ENCODE peak calls at places on chromosomes 2 and 18, in nine cellular contexts. One of them, this sample, is unnamed.

GRCh38 chr18:57015036-57015805 is 131.7 kb upstream of the BOD1L2 start:
- DNase-seq in CD8-positive, alpha-beta T cell: no peak
- DNase-seq in CD8-positive, alpha-beta memory T cell: no peak
- DNase-seq in small intestine: peak; percentile 73
- DNase-seq in DND-41: no peak
- DNase-seq in H9: no peak
- DNase-seq in mammary epithelial cell: no peak
- DNase-seq in transverse colon: no peak
- DNase-seq in suprapubic skin: no peak
- DNase-seq in this sample: no peak

GRCh38 chr2:229715895-229716507 is 1.6 kb upstream of the DNER start:
- DNase-seq in CD8-positive, alpha-beta T cell: peak; percentile 13
- DNase-seq in CD8-positive, alpha-beta memory T cell: no peak
- DNase-seq in small intestine: peak; percentile 14
- DNase-seq in DND-41: peak; percentile 33
- DNase-seq in H9: peak; percentile 55
- DNase-seq in mammary epithelial cell: peak; percentile 37
- DNase-seq in transverse colon: peak; percentile 9
- DNase-seq in suprapubic skin: no peak
- DNase-seq in this sample: peak; percentile 6

GRCh38 chr2:152598975-152599724 is 118.1 kb downstream of the PRPF40A start:
- DNase-seq in CD8-positive, alpha-beta T cell: no peak
- DNase-seq in CD8-positive, alpha-beta memory T cell: no peak
- DNase-seq in small intestine: no peak
- DNase-seq in DND-41: no peak
- DNase-seq in H9: no peak
- DNase-seq in mammary epithelial cell: peak; percentile 78
- DNase-seq in transverse colon: no peak
- DNase-seq in suprapubic skin: no peak
- DNase-seq in this sample: no peak

GRCh38 chr2:160097329-160097728 is 34.9 kb upstream of the PLA2R1 start:
- DNase-seq in CD8-positive, alpha-beta T cell: no peak
- DNase-seq in CD8-positive, alpha-beta memory T cell: no peak
- DNase-seq in small intestine: peak; percentile 84
- DNase-seq in DND-41: no peak
- DNase-seq in H9: no peak
- DNase-seq in mammary epithelial cell: peak; percentile 20
- DNase-seq in transverse colon: no peak
- DNase-seq in suprapubic skin: no peak
- DNase-seq in this sample: no peak

GRCh38 chr2:30408961-30409387 is 38.1 kb upstream of the LCLAT1 start:
- DNase-seq in CD8-positive, alpha-beta T cell: no peak
- DNase-seq in CD8-positive, alpha-beta memory T cell: no peak
- DNase-seq in small intestine: no peak
- DNase-seq in DND-41: no peak
- DNase-seq in H9: no peak
- DNase-seq in mammary epithelial cell: no peak
- DNase-seq in transverse colon: no peak
- DNase-seq in suprapubic skin: no peak
- DNase-seq in this sample: no peak

GRCh38 chr2:150644298-150645067 is 157.0 kb upstream of the RND3 start:
- DNase-seq in CD8-positive, alpha-beta T cell: no peak
- DNase-seq in CD8-positive, alpha-beta memory T cell: no peak
- DNase-seq in small intestine: no peak
- DNase-seq in DND-41: no peak
- DNase-seq in H9: no peak
- DNase-seq in mammary epithelial cell: peak; percentile 79
- DNase-seq in transverse colon: no peak
- DNase-seq in suprapubic skin: no peak
- DNase-seq in this sample: no peak

GRCh38 chr2:55048514-55048924 is 1.7 kb downstream of the RTN4 start:
- DNase-seq in CD8-positive, alpha-beta T cell: no peak
- DNase-seq in CD8-positive, alpha-beta memory T cell: no peak
- DNase-seq in small intestine: peak; percentile 54
- DNase-seq in DND-41: no peak
- DNase-seq in H9: no peak
- DNase-seq in mammary epithelial cell: peak; percentile 35
- DNase-seq in transverse colon: peak; percentile 37
- DNase-seq in suprapubic skin: no peak
- DNase-seq in this sample: no peak

GRCh38 chr2:215693269-215693998 is 257.6 kb upstream of the FN1 start:
- DNase-seq in CD8-positive, alpha-beta T cell: no peak
- DNase-seq in CD8-positive, alpha-beta memory T cell: no peak
- DNase-seq in small intestine: no peak
- DNase-seq in DND-41: no peak
- DNase-seq in H9: no peak
- DNase-seq in mammary epithelial cell: peak; percentile 68
- DNase-seq in transverse colon: no peak
- DNase-seq in suprapubic skin: no peak
- DNase-seq in this sample: no peak

GRCh38 chr2:200702044-200702443 is 109.7 kb upstream of the BZW1 start:
- DNase-seq in CD8-positive, alpha-beta T cell: no peak
- DNase-seq in CD8-positive, alpha-beta memory T cell: no peak
- DNase-seq in small intestine: no peak
- DNase-seq in DND-41: no peak
- DNase-seq in H9: no peak
- DNase-seq in mammary epithelial cell: no peak
- DNase-seq in transverse colon: no peak
- DNase-seq in suprapubic skin: no peak
- DNase-seq in this sample: no peak
- H3K4me1 ChIP-seq in CD8-positive, alpha-beta T cell: no peaks in the 10 kb centered on the region
- H3K4me1 ChIP-seq in CD8-positive, alpha-beta memory T cell: no peaks in the 10 kb centered on the region
- H3K4me1 ChIP-seq in small intestine: no peaks in the 10 kb centered on the region
- H3K4me1 ChIP-seq in DND-41: no peaks in the 10 kb centered on the region
- H3K4me1 ChIP-seq in H9: no peaks in the 10 kb centered on the region
- H3K4me1 ChIP-seq in mammary epithelial cell: no peaks in the 10 kb centered on the region
- H3K4me1 ChIP-seq in transverse colon: peaks cover 12% of the 10 kb centered on the region
- H3K4me1 ChIP-seq in suprapubic skin: no peaks in the 10 kb centered on the region
- H3K4me1 ChIP-seq in this sample: no peaks in the 10 kb centered on the region

GRCh38 chr2:144215207-144215606 is 304.7 kb downstream of the ZEB2 start:
- DNase-seq in CD8-positive, alpha-beta T cell: no peak
- DNase-seq in CD8-positive, alpha-beta memory T cell: no peak
- DNase-seq in small intestine: no peak
- DNase-seq in DND-41: no peak
- DNase-seq in H9: no peak
- DNase-seq in mammary epithelial cell: no peak
- DNase-seq in transverse colon: no peak
- DNase-seq in suprapubic skin: no peak
- DNase-seq in this sample: no peak

GRCh38 chr2:144215701-144216675 is 303.9 kb downstream of the ZEB2 start:
- DNase-seq in CD8-positive, alpha-beta T cell: no peak
- DNase-seq in CD8-positive, alpha-beta memory T cell: no peak
- DNase-seq in small intestine: no peak
- DNase-seq in DND-41: no peak
- DNase-seq in H9: no peak
- DNase-seq in mammary epithelial cell: no peak
- DNase-seq in transverse colon: no peak
- DNase-seq in suprapubic skin: no peak
- DNase-seq in this sample: no peak

GRCh38 chr2:144224446-144224845 is 295.5 kb downstream of the ZEB2 start:
- DNase-seq in CD8-positive, alpha-beta T cell: no peak
- DNase-seq in CD8-positive, alpha-beta memory T cell: no peak
- DNase-seq in small intestine: no peak
- DNase-seq in DND-41: no peak
- DNase-seq in H9: no peak
- DNase-seq in mammary epithelial cell: no peak
- DNase-seq in transverse colon: no peak
- DNase-seq in suprapubic skin: no peak
- DNase-seq in this sample: no peak

GRCh38 chr2:144217853-144218633 is 301.9 kb downstream of the ZEB2 start:
- DNase-seq in CD8-positive, alpha-beta T cell: no peak
- DNase-seq in CD8-positive, alpha-beta memory T cell: no peak
- DNase-seq in small intestine: peak; percentile 40
- DNase-seq in DND-41: no peak
- DNase-seq in H9: no peak
- DNase-seq in mammary epithelial cell: no peak
- DNase-seq in transverse colon: no peak
- DNase-seq in suprapubic skin: no peak
- DNase-seq in this sample: no peak

DNA sequence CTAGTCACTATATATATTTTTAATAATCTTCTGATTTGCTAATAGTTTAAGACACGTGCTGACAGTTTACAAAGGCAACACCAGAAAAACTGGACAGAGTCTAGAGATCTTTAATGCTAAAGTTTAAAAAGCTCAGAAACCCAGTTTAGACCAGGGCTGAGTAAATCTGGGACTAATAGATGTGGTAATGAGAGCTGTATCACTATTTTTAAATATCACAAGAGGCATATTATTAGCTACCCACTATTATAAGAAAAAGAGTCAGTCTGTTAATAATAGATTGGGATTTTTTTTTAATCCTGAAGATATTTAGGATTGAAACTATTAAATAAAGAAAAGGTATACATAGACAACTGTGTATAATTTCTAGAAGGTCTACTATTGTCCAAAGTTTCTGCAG is 299.9 kb downstream of the ZEB2 start:
- DNase-seq in CD8-positive, alpha-beta T cell: no peak
- DNase-seq in CD8-positive, alpha-beta memory T cell: no peak
- DNase-seq in small intestine: no peak
- DNase-seq in DND-41: no peak
- DNase-seq in H9: no peak
- DNase-seq in mammary epithelial cell: no peak
- DNase-seq in transverse colon: no peak
- DNase-seq in suprapubic skin: no peak
- DNase-seq in this sample: no peak
- H3K4me1 ChIP-seq in CD8-positive, alpha-beta T cell: peaks cover 8% of the 10 kb centered on the region
- H3K4me1 ChIP-seq in CD8-positive, alpha-beta memory T cell: peaks cover 4% of the 10 kb centered on the region
- H3K4me1 ChIP-seq in small intestine: no peaks in the 10 kb centered on the region
- H3K4me1 ChIP-seq in DND-41: peaks cover 10% of the 10 kb centered on the region
- H3K4me1 ChIP-seq in H9: no peaks in the 10 kb centered on the region
- H3K4me1 ChIP-seq in mammary epithelial cell: no peaks in the 10 kb centered on the region
- H3K4me1 ChIP-seq in transverse colon: peaks cover 9% of the 10 kb centered on the region
- H3K4me1 ChIP-seq in suprapubic skin: no peaks in the 10 kb centered on the region
- H3K4me1 ChIP-seq in this sample: no peaks in the 10 kb centered on the region

GRCh38 chr18:59266019-59266369 is 7.3 kb downstream of the RAX start:
- DNase-seq in CD8-positive, alpha-beta T cell: no peak
- DNase-seq in CD8-positive, alpha-beta memory T cell: no peak
- DNase-seq in small intestine: no peak
- DNase-seq in DND-41: no peak
- DNase-seq in H9: no peak
- DNase-seq in mammary epithelial cell: no peak
- DNase-seq in transverse colon: no peak
- DNase-seq in suprapubic skin: no peak
- DNase-seq in this sample: no peak

GRCh38 chr18:59265246-59266018 is 7.8 kb downstream of the RAX start:
- DNase-seq in CD8-positive, alpha-beta T cell: no peak
- DNase-seq in CD8-positive, alpha-beta memory T cell: no peak
- DNase-seq in small intestine: no peak
- DNase-seq in DND-41: no peak
- DNase-seq in H9: peak; percentile 92
- DNase-seq in mammary epithelial cell: no peak
- DNase-seq in transverse colon: no peak
- DNase-seq in suprapubic skin: no peak
- DNase-seq in this sample: no peak

GRCh38 chr18:59266876-59267510 is 6.3 kb downstream of the RAX start:
- DNase-seq in CD8-positive, alpha-beta T cell: no peak
- DNase-seq in CD8-positive, alpha-beta memory T cell: no peak
- DNase-seq in small intestine: no peak
- DNase-seq in DND-41: no peak
- DNase-seq in H9: no peak
- DNase-seq in mammary epithelial cell: no peak
- DNase-seq in transverse colon: no peak
- DNase-seq in suprapubic skin: no peak
- DNase-seq in this sample: no peak

GRCh38 chr18:59267511-59268126 is 5.6 kb downstream of the RAX start:
- DNase-seq in CD8-positive, alpha-beta T cell: no peak
- DNase-seq in CD8-positive, alpha-beta memory T cell: no peak
- DNase-seq in small intestine: peak; percentile 10
- DNase-seq in DND-41: no peak
- DNase-seq in H9: peak; percentile 58
- DNase-seq in mammary epithelial cell: peak; percentile 26
- DNase-seq in transverse colon: no peak
- DNase-seq in suprapubic skin: no peak
- DNase-seq in this sample: no peak

DNA sequence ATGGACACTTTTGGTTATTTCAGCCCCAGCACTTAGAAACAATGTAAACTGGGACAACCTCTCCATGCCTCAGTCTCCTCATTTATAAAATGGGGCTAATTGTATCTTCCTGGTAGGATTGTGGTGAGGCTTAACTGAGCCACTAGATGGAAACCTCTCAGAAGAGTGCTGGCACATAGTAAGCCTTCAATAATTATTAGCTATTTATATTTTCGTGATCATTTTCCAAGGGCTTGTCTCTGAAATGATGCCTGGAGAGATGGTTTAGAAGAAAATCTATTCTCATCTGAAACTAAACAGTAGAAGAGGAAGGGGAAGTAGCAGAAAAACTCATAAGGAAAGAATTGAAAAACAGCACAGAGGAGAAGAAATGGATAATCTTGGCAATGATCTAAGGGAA is 6.8 kb downstream of the RAX start:
- DNase-seq in CD8-positive, alpha-beta T cell: no peak
- DNase-seq in CD8-positive, alpha-beta memory T cell: no peak
- DNase-seq in small intestine: no peak
- DNase-seq in DND-41: no peak
- DNase-seq in H9: no peak
- DNase-seq in mammary epithelial cell: no peak
- DNase-seq in transverse colon: no peak
- DNase-seq in suprapubic skin: no peak
- DNase-seq in this sample: no peak
- H3K4me1 ChIP-seq in CD8-positive, alpha-beta T cell: peaks cover 8% of the 10 kb centered on the region
- H3K4me1 ChIP-seq in CD8-positive, alpha-beta memory T cell: no peaks in the 10 kb centered on the region
- H3K4me1 ChIP-seq in small intestine: no peaks in the 10 kb centered on the region
- H3K4me1 ChIP-seq in DND-41: no peaks in the 10 kb centered on the region
- H3K4me1 ChIP-seq in H9: peaks cover 4% of the 10 kb centered on the region
- H3K4me1 ChIP-seq in mammary epithelial cell: peaks cover 35% of the 10 kb centered on the region
- H3K4me1 ChIP-seq in transverse colon: peaks cover 15% of the 10 kb centered on the region
- H3K4me1 ChIP-seq in suprapubic skin: peaks cover 35% of the 10 kb centered on the region
- H3K4me1 ChIP-seq in this sample: no peaks in the 10 kb centered on the region

GRCh38 chr2:97958184-97958583 is 37.6 kb downstream of the TMEM131 start:
- DNase-seq in CD8-positive, alpha-beta T cell: no peak
- DNase-seq in CD8-positive, alpha-beta memory T cell: no peak
- DNase-seq in small intestine: no peak
- DNase-seq in DND-41: no peak
- DNase-seq in H9: no peak
- DNase-seq in mammary epithelial cell: no peak
- DNase-seq in transverse colon: no peak
- DNase-seq in suprapubic skin: no peak
- DNase-seq in this sample: no peak

GRCh38 chr2:97953867-97954266 is 41.9 kb downstream of the TMEM131 start:
- DNase-seq in CD8-positive, alpha-beta T cell: no peak
- DNase-seq in CD8-positive, alpha-beta memory T cell: no peak
- DNase-seq in small intestine: no peak
- DNase-seq in DND-41: no peak
- DNase-seq in H9: no peak
- DNase-seq in mammary epithelial cell: no peak
- DNase-seq in transverse colon: no peak
- DNase-seq in suprapubic skin: no peak
- DNase-seq in this sample: no peak

GRCh38 chr2:97952357-97952756 is 43.4 kb downstream of the TMEM131 start:
- DNase-seq in CD8-positive, alpha-beta T cell: no peak
- DNase-seq in CD8-positive, alpha-beta memory T cell: no peak
- DNase-seq in small intestine: no peak
- DNase-seq in DND-41: no peak
- DNase-seq in H9: no peak
- DNase-seq in mammary epithelial cell: no peak
- DNase-seq in transverse colon: no peak
- DNase-seq in suprapubic skin: no peak
- DNase-seq in this sample: no peak

GRCh38 chr2:97961534-97961933 is 34.2 kb downstream of the TMEM131 start:
- DNase-seq in CD8-positive, alpha-beta T cell: no peak
- DNase-seq in CD8-positive, alpha-beta memory T cell: no peak
- DNase-seq in small intestine: no peak
- DNase-seq in DND-41: no peak
- DNase-seq in H9: no peak
- DNase-seq in mammary epithelial cell: no peak
- DNase-seq in transverse colon: no peak
- DNase-seq in suprapubic skin: no peak
- DNase-seq in this sample: no peak

GRCh38 chr2:97957432-97958183 is 38.1 kb downstream of the TMEM131 start:
- DNase-seq in CD8-positive, alpha-beta T cell: no peak
- DNase-seq in CD8-positive, alpha-beta memory T cell: no peak
- DNase-seq in small intestine: no peak
- DNase-seq in DND-41: peak; percentile 18
- DNase-seq in H9: no peak
- DNase-seq in mammary epithelial cell: peak; percentile 81
- DNase-seq in transverse colon: no peak
- DNase-seq in suprapubic skin: no peak
- DNase-seq in this sample: no peak
- H3K4me1 ChIP-seq in CD8-positive, alpha-beta T cell: peaks cover 29% of the 10 kb centered on the region
- H3K4me1 ChIP-seq in CD8-positive, alpha-beta memory T cell: peaks cover 21% of the 10 kb centered on the region
- H3K4me1 ChIP-seq in small intestine: no peaks in the 10 kb centered on the region
- H3K4me1 ChIP-seq in DND-41: peaks cover 12% of the 10 kb centered on the region
- H3K4me1 ChIP-seq in H9: no peaks in the 10 kb centered on the region
- H3K4me1 ChIP-seq in mammary epithelial cell: peaks cover 14% of the 10 kb centered on the region
- H3K4me1 ChIP-seq in transverse colon: peaks cover 36% of the 10 kb centered on the region
- H3K4me1 ChIP-seq in suprapubic skin: no peaks in the 10 kb centered on the region
- H3K4me1 ChIP-seq in this sample: no peaks in the 10 kb centered on the region

This sample was measured in naive thymus-derived CD4-positive, alpha-beta T cell.